ENCODE peak calls at places on chromosomes 12 and 14, in eight cellular contexts. F, S, P, V, I, Y, H and D are unnamed samples.

GRCh38 chr14:65849558-65849957 is 437.0 kb downstream of the FUT8 start:
- DNase-seq in I (no peak), Y (no peak), P (no peak), F (no peak), V (no peak), H (no peak), S (peak), D (no peak)

GRCh38 chr12:39443704-39444234 is 849 bp upstream of the KIF21A start:
- DNase-seq in I (no peak), F (no peak), H (no peak), Y (no peak), P (no peak), V (no peak), S (no peak), D (no peak)

GRCh38 chr12:81450920-81451739 is 308.0 kb downstream of the PPFIA2 start:
- DNase-seq in P (peak), H (peak), Y (no peak), I (no peak), V (peak), S (no peak), F (no peak), D (no peak)

GRCh38 chr12:70052931-70053497 is 190.2 kb upstream of the CNOT2 start:
- DNase-seq in I (peak), Y (no peak), P (no peak), F (peak), H (peak), S (no peak), V (peak), D (no peak)

GRCh38 chr14:43914041-43914693 is 592.9 kb downstream of the FSCB start:
- DNase-seq in S (no peak), I (no peak), Y (no peak), P (no peak), F (no peak), V (no peak), H (peak), D (no peak)

GRCh38 chr12:51676875-51677274 is 85.8 kb downstream of the SCN8A start:
- DNase-seq in P (no peak), H (no peak), F (no peak), I (no peak), V (no peak), S (no peak), Y (no peak), D (no peak)

GRCh38 chr12:26711072-26711471 is 121.9 kb downstream of the ITPR2 start:
- DNase-seq in F (no peak), I (no peak), P (no peak), S (no peak), V (no peak), H (no peak), Y (no peak), D (no peak)

GRCh38 chr12:126312457-126312856 is 1247.2 kb downstream of the AACS start:
- DNase-seq in F (no peak), I (no peak), P (no peak), S (no peak), V (no peak), Y (no peak), H (no peak), D (no peak)

GRCh38 chr12:6952860-6953416 is 1.8 kb downstream of the PTPN6 start:
- DNase-seq in H (no peak), I (no peak), P (no peak), V (no peak), F (no peak), S (no peak), Y (no peak), D (no peak)

GRCh38 chr12:105083551-105084105 is 630 bp downstream of the ALDH1L2 start:
- DNase-seq in I (peak), P (peak), H (no peak), V (peak), Y (no peak), F (peak), S (no peak), D (no peak)

GRCh38 chr12:108689314-108690190 is 41.8 kb downstream of the CORO1C start:
- DNase-seq in H (peak), V (peak), I (no peak), Y (peak), S (no peak), P (no peak), F (peak), D (no peak)

GRCh38 chr12:51281202-51281924 is 11.1 kb upstream of the SMAGP start:
- DNase-seq in Y (no peak), S (no peak), H (peak), F (no peak), I (no peak), V (peak), P (no peak), D (no peak)

GRCh38 chr12:26056335-26056734 is 68.5 kb downstream of the BHLHE41 start:
- DNase-seq in H (peak), P (no peak), F (no peak), V (peak), I (peak), Y (no peak), S (no peak), D (no peak)

GRCh38 chr12:38905480-38906351 is at the start of gene CPNE8:
- DNase-seq in F (peak), S (peak), Y (peak), V (peak), H (peak), I (peak), P (peak), D (peak)

GRCh38 chr12:4148418-4149056 is 125.0 kb upstream of the CCND2 start:
- DNase-seq in H (no peak), F (peak), P (no peak), V (no peak), Y (no peak), I (peak), S (peak), D (peak)